ENCODE peak calls at places on chromosomes 3 and 15, in five cellular contexts. One of them, this sample, is unnamed.

GRCh38 chr3:30913176-30913575 is 18.7 kb upstream of the GADL1 start:
- DNase-seq in dermis blood vessel endothelial cell: no peak
- DNase-seq in T-helper 17 cell: no peak
- DNase-seq in activated naive CD8-positive, alpha-beta T cell treated with anti-CD3 and anti-CD28 coated beads, Interleukin-2, amount 50 U/mL, for 24 hours: no peak
- DNase-seq in retina: no peak
- DNase-seq in this sample: no peak

GRCh38 chr3:178325330-178325729 is 210.9 kb upstream of the KCNMB2 start:
- DNase-seq in dermis blood vessel endothelial cell: peak; percentile 63
- DNase-seq in T-helper 17 cell: no peak
- DNase-seq in activated naive CD8-positive, alpha-beta T cell treated with anti-CD3 and anti-CD28 coated beads, Interleukin-2, amount 50 U/mL, for 24 hours: no peak
- DNase-seq in retina: peak; percentile 20
- DNase-seq in this sample: no peak

GRCh38 chr3:155418426-155418825 is 124.9 kb upstream of the STRIT1 start:
- DNase-seq in dermis blood vessel endothelial cell: no peak
- DNase-seq in T-helper 17 cell: no peak
- DNase-seq in activated naive CD8-positive, alpha-beta T cell treated with anti-CD3 and anti-CD28 coated beads, Interleukin-2, amount 50 U/mL, for 24 hours: no peak
- DNase-seq in retina: peak; percentile 69
- DNase-seq in this sample: no peak

GRCh38 chr3:47362704-47363103 is 18.1 kb upstream of the PTPN23 start:
- DNase-seq in dermis blood vessel endothelial cell: peak; percentile 80
- DNase-seq in T-helper 17 cell: no peak
- DNase-seq in activated naive CD8-positive, alpha-beta T cell treated with anti-CD3 and anti-CD28 coated beads, Interleukin-2, amount 50 U/mL, for 24 hours: no peak
- DNase-seq in retina: no peak
- DNase-seq in this sample: no peak

GRCh38 chr3:134348524-134348923 is 25.7 kb downstream of the AMOTL2 start:
- DNase-seq in dermis blood vessel endothelial cell: no peak
- DNase-seq in T-helper 17 cell: no peak
- DNase-seq in activated naive CD8-positive, alpha-beta T cell treated with anti-CD3 and anti-CD28 coated beads, Interleukin-2, amount 50 U/mL, for 24 hours: no peak
- DNase-seq in retina: no peak
- DNase-seq in this sample: no peak

GRCh38 chr3:126100688-126101301 is 16.9 kb upstream of the SLC41A3 start:
- DNase-seq in dermis blood vessel endothelial cell: peak; percentile 19
- DNase-seq in T-helper 17 cell: no peak
- DNase-seq in activated naive CD8-positive, alpha-beta T cell treated with anti-CD3 and anti-CD28 coated beads, Interleukin-2, amount 50 U/mL, for 24 hours: no peak
- DNase-seq in retina: no peak
- DNase-seq in this sample: no peak

GRCh38 chr3:143596957-143597642 is 251.2 kb downstream of the SLC9A9 start:
- DNase-seq in dermis blood vessel endothelial cell: no peak
- DNase-seq in T-helper 17 cell: no peak
- DNase-seq in activated naive CD8-positive, alpha-beta T cell treated with anti-CD3 and anti-CD28 coated beads, Interleukin-2, amount 50 U/mL, for 24 hours: no peak
- DNase-seq in retina: peak; percentile 27
- DNase-seq in this sample: no peak

GRCh38 chr15:70132148-70132547 is 34.4 kb upstream of the TLE3 start:
- DNase-seq in dermis blood vessel endothelial cell: no peak
- DNase-seq in T-helper 17 cell: no peak
- DNase-seq in activated naive CD8-positive, alpha-beta T cell treated with anti-CD3 and anti-CD28 coated beads, Interleukin-2, amount 50 U/mL, for 24 hours: no peak
- DNase-seq in retina: no peak
- DNase-seq in this sample: no peak

GRCh38 chr15:77821188-77821958 is 188.7 kb upstream of the LINGO1 start:
- DNase-seq in dermis blood vessel endothelial cell: peak; percentile 81
- DNase-seq in T-helper 17 cell: no peak
- DNase-seq in activated naive CD8-positive, alpha-beta T cell treated with anti-CD3 and anti-CD28 coated beads, Interleukin-2, amount 50 U/mL, for 24 hours: peak; percentile 58
- DNase-seq in retina: peak; percentile 88
- DNase-seq in this sample: no peak

GRCh38 chr3:134388748-134389485 is 14.7 kb upstream of the AMOTL2 start:
- DNase-seq in dermis blood vessel endothelial cell: no peak
- DNase-seq in T-helper 17 cell: no peak
- DNase-seq in activated naive CD8-positive, alpha-beta T cell treated with anti-CD3 and anti-CD28 coated beads, Interleukin-2, amount 50 U/mL, for 24 hours: no peak
- DNase-seq in retina: no peak
- DNase-seq in this sample: no peak

GRCh38 chr3:31762888-31763351 is 218.1 kb downstream of the OSBPL10 start:
- DNase-seq in dermis blood vessel endothelial cell: no peak
- DNase-seq in T-helper 17 cell: no peak
- DNase-seq in activated naive CD8-positive, alpha-beta T cell treated with anti-CD3 and anti-CD28 coated beads, Interleukin-2, amount 50 U/mL, for 24 hours: no peak
- DNase-seq in retina: peak; percentile 44
- DNase-seq in this sample: no peak

GRCh38 chr15:73239564-73240208 is 129.1 kb downstream of the HCN4 start:
- DNase-seq in dermis blood vessel endothelial cell: peak; percentile 7
- DNase-seq in T-helper 17 cell: no peak
- DNase-seq in activated naive CD8-positive, alpha-beta T cell treated with anti-CD3 and anti-CD28 coated beads, Interleukin-2, amount 50 U/mL, for 24 hours: no peak
- DNase-seq in retina: no peak
- DNase-seq in this sample: no peak

GRCh38 chr15:90268415-90268814 is 2.9 kb downstream of the NGRN start:
- DNase-seq in dermis blood vessel endothelial cell: no peak
- DNase-seq in T-helper 17 cell: no peak
- DNase-seq in activated naive CD8-positive, alpha-beta T cell treated with anti-CD3 and anti-CD28 coated beads, Interleukin-2, amount 50 U/mL, for 24 hours: no peak
- DNase-seq in retina: no peak
- DNase-seq in this sample: no peak

GRCh38 chr15:67146214-67146613 is 80.8 kb downstream of the SMAD3 start:
- DNase-seq in dermis blood vessel endothelial cell: peak; percentile 81
- DNase-seq in T-helper 17 cell: no peak
- DNase-seq in activated naive CD8-positive, alpha-beta T cell treated with anti-CD3 and anti-CD28 coated beads, Interleukin-2, amount 50 U/mL, for 24 hours: no peak
- DNase-seq in retina: peak; percentile 44
- DNase-seq in this sample: no peak

GRCh38 chr15:101027273-101027901 is 108.2 kb downstream of the LRRK1 start:
- DNase-seq in dermis blood vessel endothelial cell: no peak
- DNase-seq in T-helper 17 cell: no peak
- DNase-seq in activated naive CD8-positive, alpha-beta T cell treated with anti-CD3 and anti-CD28 coated beads, Interleukin-2, amount 50 U/mL, for 24 hours: no peak
- DNase-seq in retina: no peak
- DNase-seq in this sample: no peak

GRCh38 chr3:195106418-195106906 is 164.5 kb downstream of the XXYLT1 start:
- DNase-seq in dermis blood vessel endothelial cell: peak; percentile 89
- DNase-seq in T-helper 17 cell: peak; percentile 74
- DNase-seq in activated naive CD8-positive, alpha-beta T cell treated with anti-CD3 and anti-CD28 coated beads, Interleukin-2, amount 50 U/mL, for 24 hours: peak; percentile 77
- DNase-seq in retina: peak; percentile 88
- DNase-seq in this sample: peak; percentile 53

GRCh38 chr3:157127831-157128767 is 31.8 kb downstream of the CCNL1 start:
- DNase-seq in dermis blood vessel endothelial cell: peak; percentile 50
- DNase-seq in T-helper 17 cell: peak; percentile 33
- DNase-seq in activated naive CD8-positive, alpha-beta T cell treated with anti-CD3 and anti-CD28 coated beads, Interleukin-2, amount 50 U/mL, for 24 hours: peak; percentile 73
- DNase-seq in retina: no peak
- DNase-seq in this sample: peak; percentile 51

GRCh38 chr3:63514678-63515077 is 137.8 kb upstream of the SNTN start:
- DNase-seq in dermis blood vessel endothelial cell: no peak
- DNase-seq in T-helper 17 cell: no peak
- DNase-seq in activated naive CD8-positive, alpha-beta T cell treated with anti-CD3 and anti-CD28 coated beads, Interleukin-2, amount 50 U/mL, for 24 hours: no peak
- DNase-seq in retina: no peak
- DNase-seq in this sample: no peak

GRCh38 chr15:57911247-57911646 is 154.3 kb downstream of the ALDH1A2 start:
- DNase-seq in dermis blood vessel endothelial cell: no peak
- DNase-seq in T-helper 17 cell: no peak
- DNase-seq in activated naive CD8-positive, alpha-beta T cell treated with anti-CD3 and anti-CD28 coated beads, Interleukin-2, amount 50 U/mL, for 24 hours: no peak
- DNase-seq in retina: peak; percentile 16
- DNase-seq in this sample: no peak

GRCh38 chr3:26621891-26622633 is 510 bp upstream of the LRRC3B start:
- DNase-seq in dermis blood vessel endothelial cell: no peak
- DNase-seq in T-helper 17 cell: no peak
- DNase-seq in activated naive CD8-positive, alpha-beta T cell treated with anti-CD3 and anti-CD28 coated beads, Interleukin-2, amount 50 U/mL, for 24 hours: no peak
- DNase-seq in retina: peak; percentile 63
- DNase-seq in this sample: no peak

GRCh38 chr15:57570994-57571393 is 20.7 kb upstream of the MYZAP start:
- DNase-seq in dermis blood vessel endothelial cell: peak; percentile 67
- DNase-seq in T-helper 17 cell: no peak
- DNase-seq in activated naive CD8-positive, alpha-beta T cell treated with anti-CD3 and anti-CD28 coated beads, Interleukin-2, amount 50 U/mL, for 24 hours: no peak
- DNase-seq in retina: no peak
- DNase-seq in this sample: no peak

GRCh38 chr3:60504827-60505457 is 746.3 kb downstream of the FHIT start:
- DNase-seq in dermis blood vessel endothelial cell: no peak
- DNase-seq in T-helper 17 cell: no peak
- DNase-seq in activated naive CD8-positive, alpha-beta T cell treated with anti-CD3 and anti-CD28 coated beads, Interleukin-2, amount 50 U/mL, for 24 hours: no peak
- DNase-seq in retina: no peak
- DNase-seq in this sample: no peak

GRCh38 chr3:18233987-18234716 is 191.0 kb downstream of the SATB1 start:
- DNase-seq in dermis blood vessel endothelial cell: no peak
- DNase-seq in T-helper 17 cell: no peak
- DNase-seq in activated naive CD8-positive, alpha-beta T cell treated with anti-CD3 and anti-CD28 coated beads, Interleukin-2, amount 50 U/mL, for 24 hours: no peak
- DNase-seq in retina: no peak
- DNase-seq in this sample: no peak

GRCh38 chr3:73086071-73086494 is 24.6 kb downstream of the EBLN2 start:
- DNase-seq in dermis blood vessel endothelial cell: peak; percentile 69
- DNase-seq in T-helper 17 cell: peak; percentile 28
- DNase-seq in activated naive CD8-positive, alpha-beta T cell treated with anti-CD3 and anti-CD28 coated beads, Interleukin-2, amount 50 U/mL, for 24 hours: peak; percentile 47
- DNase-seq in retina: peak; percentile 60
- DNase-seq in this sample: peak; percentile 20

GRCh38 chr15:96870510-96871039 is 540.1 kb downstream of the NR2F2 start:
- DNase-seq in dermis blood vessel endothelial cell: no peak
- DNase-seq in T-helper 17 cell: no peak
- DNase-seq in activated naive CD8-positive, alpha-beta T cell treated with anti-CD3 and anti-CD28 coated beads, Interleukin-2, amount 50 U/mL, for 24 hours: no peak
- DNase-seq in retina: no peak
- DNase-seq in this sample: no peak

GRCh38 chr15:70484993-70485392 is 278.4 kb downstream of the UACA start:
- DNase-seq in dermis blood vessel endothelial cell: no peak
- DNase-seq in T-helper 17 cell: no peak
- DNase-seq in activated naive CD8-positive, alpha-beta T cell treated with anti-CD3 and anti-CD28 coated beads, Interleukin-2, amount 50 U/mL, for 24 hours: no peak
- DNase-seq in retina: no peak
- DNase-seq in this sample: no peak

GRCh38 chr3:137110392-137110996 is 152.7 kb downstream of the IL20RB start:
- DNase-seq in dermis blood vessel endothelial cell: peak; percentile 53
- DNase-seq in T-helper 17 cell: no peak
- DNase-seq in activated naive CD8-positive, alpha-beta T cell treated with anti-CD3 and anti-CD28 coated beads, Interleukin-2, amount 50 U/mL, for 24 hours: no peak
- DNase-seq in retina: peak; percentile 36
- DNase-seq in this sample: no peak

GRCh38 chr3:193688845-193689714 is 96.1 kb downstream of the OPA1 start:
- DNase-seq in dermis blood vessel endothelial cell: no peak
- DNase-seq in T-helper 17 cell: no peak
- DNase-seq in activated naive CD8-positive, alpha-beta T cell treated with anti-CD3 and anti-CD28 coated beads, Interleukin-2, amount 50 U/mL, for 24 hours: no peak
- DNase-seq in retina: no peak
- DNase-seq in this sample: no peak

GRCh38 chr3:183698318-183698731 is 728 bp downstream of the YEATS2 start:
- DNase-seq in dermis blood vessel endothelial cell: peak; percentile 49
- DNase-seq in T-helper 17 cell: peak; percentile 7
- DNase-seq in activated naive CD8-positive, alpha-beta T cell treated with anti-CD3 and anti-CD28 coated beads, Interleukin-2, amount 50 U/mL, for 24 hours: peak; percentile 44
- DNase-seq in retina: no peak
- DNase-seq in this sample: peak; percentile 19

This sample was measured in activated T-helper 9 cell treated with anti-CD3 and anti-CD28 coated beads, Interleukin-2, amount 50 U/mL, for 16 hours.